ENCODE peak calls at places on chromosomes 7 and 10, in five cellular contexts. L, N, T, H and X are unnamed samples.

GRCh38 chr7:31478744-31479143 is 35.1 kb upstream of the ITPRID1 start:
- DNase-seq in L (no peak), N (no peak), T (no peak), H (peak), X (no peak)

GRCh38 chr10:128553755-128554154 is 427.5 kb upstream of the MKI67 start:
- DNase-seq in L (no peak), N (no peak), T (no peak), H (no peak), X (no peak)

GRCh38 chr10:49408437-49409306 is 12.8 kb upstream of the DRGX start:
- DNase-seq in L (peak), N (no peak), T (peak), H (no peak), X (no peak)

GRCh38 chr10:125449571-125449970 is 233.4 kb downstream of the TEX36 start:
- DNase-seq in L (no peak), N (no peak), T (no peak), H (no peak), X (no peak)

GRCh38 chr7:110944966-110945644 is 145.8 kb upstream of the LRRN3 start:
- DNase-seq in L (no peak), N (no peak), T (no peak), H (no peak), X (no peak)

GRCh38 chr7:144513332-144513731 is 109.8 kb upstream of the NOBOX start:
- DNase-seq in L (peak), N (no peak), T (peak), H (peak), X (peak)

GRCh38 chr10:5293691-5294550 is 70.8 kb upstream of the UCN3 start:
- DNase-seq in L (peak), N (peak), T (peak), H (no peak), X (peak)

GRCh38 chr10:46270086-46270811 is 16.5 kb upstream of the ANTXRL start:
- DNase-seq in L (no peak), N (no peak), T (no peak), H (no peak), X (peak)

GRCh38 chr10:77899080-77899477 is 27.5 kb downstream of the DLG5 start:
- DNase-seq in L (peak), N (no peak), T (peak), H (no peak), X (peak)

GRCh38 chr10:71715026-71715425 is 4.6 kb downstream of the C10orf105 start:
- DNase-seq in L (no peak), N (no peak), T (no peak), H (no peak), X (no peak)

GRCh38 chr7:98163704-98164478 is 47.3 kb upstream of the BHLHA15 start:
- DNase-seq in L (peak), N (no peak), T (no peak), H (no peak), X (peak)

GRCh38 chr10:95245425-95246055 is 45.3 kb downstream of the PDLIM1 start:
- DNase-seq in L (no peak), N (no peak), T (no peak), H (peak), X (no peak)

GRCh38 chr10:80202934-80203834 is 2.2 kb downstream of the ANXA11 start:
- DNase-seq in L (peak), N (peak), T (peak), H (peak), X (peak)

GRCh38 chr7:73918926-73919693 is 58.2 kb downstream of the TMEM270 start:
- DNase-seq in L (no peak), N (no peak), T (no peak), H (no peak), X (no peak)

GRCh38 chr7:82443801-82444219 is 233 bp upstream of the CACNA2D1 start:
- DNase-seq in L (peak), N (peak), T (no peak), H (peak), X (peak)

GRCh38 chr10:131400518-131400917 is 89.0 kb upstream of the TCERG1L start:
- DNase-seq in L (no peak), N (no peak), T (no peak), H (no peak), X (no peak)

GRCh38 chr7:10773430-10773829 is 200.2 kb upstream of the PHF14 start:
- DNase-seq in L (no peak), N (no peak), T (no peak), H (no peak), X (no peak)

GRCh38 chr7:80883188-80884025 is 35.4 kb downstream of the SEMA3C start:
- DNase-seq in L (peak), N (no peak), T (peak), H (no peak), X (peak)

GRCh38 chr10:88181902-88182671 is 318.7 kb downstream of the PTEN start:
- DNase-seq in L (no peak), N (no peak), T (no peak), H (no peak), X (no peak)

GRCh38 chr10:110643670-110644597 is at the start of gene RBM20:
- DNase-seq in L (peak), N (peak), T (no peak), H (no peak), X (peak)

GRCh38 chr7:30268666-30269065 is 15.7 kb upstream of the ZNRF2 start:
- DNase-seq in L (no peak), N (no peak), T (no peak), H (no peak), X (no peak)

GRCh38 chr10:121598261-121599249 is at the start of gene FGFR2:
- DNase-seq in L (peak), N (peak), T (peak), H (peak), X (peak)

GRCh38 chr7:19508821-19509220 is 200.0 kb downstream of the POLR1F start:
- DNase-seq in L (no peak), N (no peak), T (no peak), H (no peak), X (no peak)

DNA sequence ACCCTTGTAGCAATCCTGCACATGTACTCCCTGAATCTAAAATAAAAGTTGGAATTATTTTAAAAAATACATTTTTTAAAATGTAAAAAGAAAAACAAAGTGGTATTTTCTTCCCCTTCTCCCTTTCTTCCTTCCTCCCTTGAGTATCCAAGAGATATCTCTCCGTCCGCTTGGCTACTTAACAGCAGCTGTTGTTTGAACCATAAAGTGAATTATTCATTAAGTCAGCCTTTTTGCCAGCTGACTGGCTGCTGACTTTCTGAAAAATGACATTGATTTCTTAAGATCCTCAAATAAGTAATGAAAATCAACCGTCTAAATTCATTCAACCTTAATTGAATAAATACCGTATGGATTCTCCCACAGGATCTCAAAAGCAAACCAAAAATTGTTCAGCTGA is 135.9 kb downstream of the PLXDC2 start:
- DNase-seq in L (no peak), N (no peak), T (no peak), H (no peak), X (no peak)
- H3K4me3 ChIP-seq in L (no peak), N (no peak), T (no peak), H (no peak), X (no peak)

DNA sequence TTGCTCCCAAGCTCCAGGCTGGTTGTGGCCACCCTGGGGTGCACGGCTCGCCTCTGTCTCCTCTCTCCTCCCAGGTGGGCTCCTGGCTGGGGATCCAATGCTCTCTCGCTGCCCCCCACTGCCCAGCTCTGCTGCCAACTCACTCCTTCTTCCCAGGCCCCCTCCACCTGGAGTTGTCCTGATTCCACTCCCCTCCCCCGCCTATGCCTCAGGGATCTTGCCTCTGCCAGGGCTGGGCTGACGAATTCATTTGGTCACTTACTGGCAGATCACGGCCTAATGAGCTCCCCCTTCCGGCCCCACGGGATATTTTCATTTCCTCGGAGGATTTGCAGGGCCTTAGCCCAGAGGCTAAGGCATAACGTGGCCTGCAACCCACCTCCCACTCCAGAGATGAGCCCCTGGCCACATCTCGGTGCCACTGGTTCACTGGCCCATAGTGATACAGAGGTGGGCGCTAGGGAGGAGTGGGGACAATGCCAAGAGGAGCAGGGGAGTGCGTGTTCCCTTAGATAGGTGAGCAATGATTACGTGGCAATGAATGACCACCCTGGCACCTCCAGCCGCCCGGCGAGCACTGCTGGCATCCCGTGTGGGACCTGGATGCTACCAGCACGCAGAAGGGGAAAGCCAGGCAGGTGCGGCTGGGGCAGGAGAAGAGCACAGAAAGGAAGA is 344.6 kb upstream of the SHH start:
- DNase-seq in L (no peak), N (no peak), T (peak), H (peak), X (peak)
- TF ChIP-seq CTCF in L (no peak), N (no peak), T (peak), H (peak), X (no peak)

GRCh38 chr10:14602807-14603538 is 171.7 kb downstream of the FAM107B start:
- DNase-seq in L (no peak), N (no peak), T (no peak), H (no peak), X (no peak)

GRCh38 chr10:14598809-14599764 is 175.6 kb downstream of the FAM107B start:
- DNase-seq in L (no peak), N (no peak), T (no peak), H (no peak), X (no peak)

GRCh38 chr10:14601872-14602725 is 172.6 kb downstream of the FAM107B start:
- DNase-seq in L (peak), N (no peak), T (peak), H (peak), X (peak)

GRCh38 chr10:14603539-14604102 is 171.1 kb downstream of the FAM107B start:
- DNase-seq in L (no peak), N (no peak), T (no peak), H (peak), X (no peak)

GRCh38 chr10:14600065-14600464 is 174.6 kb downstream of the FAM107B start:
- DNase-seq in L (no peak), N (no peak), T (no peak), H (no peak), X (no peak)
- H3K4me3 ChIP-seq in L (no peak), N (no peak), T (no peak), H (no peak), X (no peak)

GRCh38 chr7:36942062-36942461 is 217.8 kb upstream of the AOAH start:
- DNase-seq in L (no peak), N (no peak), T (no peak), H (no peak), X (no peak)

GRCh38 chr7:36942558-36943354 is 218.5 kb upstream of the AOAH start:
- DNase-seq in L (no peak), N (no peak), T (no peak), H (no peak), X (no peak)

GRCh38 chr7:36941359-36941758 is 217.1 kb upstream of the AOAH start:
- DNase-seq in L (no peak), N (no peak), T (no peak), H (no peak), X (no peak)

GRCh38 chr7:36939816-36940215 is 215.5 kb upstream of the AOAH start:
- DNase-seq in L (no peak), N (no peak), T (no peak), H (no peak), X (no peak)

GRCh38 chr7:36937754-36938551 is 213.7 kb upstream of the AOAH start:
- DNase-seq in L (no peak), N (no peak), T (no peak), H (peak), X (no peak)
- TF ChIP-seq CTCF in L (no peak), N (no peak), T (no peak), H (peak), X (peak)